ENCODE peak calls at places on chromosomes 12 and 14, in ten cellular contexts. V is stomach, D is fibroblast of lung, B is dorsolateral prefrontal cortex, Z is A673, A is H1, F is A549, R is GM23338, T is ovary, X is left ventricle myocardium inferior. J is an unnamed sample.

GRCh38 chr12:85277900-85278597 is 2.0 kb upstream of the ALX1 start:
- DNase-seq in F (no peak), R (peak; percentile 72), X (no peak), A (no peak), T (no peak), D (peak; percentile 0), Z (no peak), B (no peak), V (no peak), J (peak; percentile 22)

GRCh38 chr14:68630611-68631013 is 162.3 kb downstream of the ZFP36L1 start:
- DNase-seq in Z (no peak), R (no peak), V (no peak), X (no peak), B (no peak), T (no peak), D (no peak), A (no peak), F (no peak), J (no peak)

GRCh38 chr14:99529899-99530298 is 48.7 kb downstream of the CCNK start:
- DNase-seq in F (no peak), X (no peak), V (no peak), Z (no peak), R (no peak), T (no peak), D (peak; percentile 38), A (no peak), B (no peak), J (peak; percentile 15)

GRCh38 chr12:92505373-92506340 is 197.1 kb upstream of the PLEKHG7 start:
- DNase-seq in T (peak; percentile 88), B (no peak), A (no peak), D (peak; percentile 9), V (peak; percentile 60), F (no peak), Z (no peak), R (no peak), X (peak; percentile 78), J (peak; percentile 41)

GRCh38 chr14:89504602-89505320 is 87.7 kb upstream of the FOXN3 start:
- DNase-seq in T (no peak), V (no peak), D (peak; percentile 90), R (no peak), F (no peak), A (no peak), Z (no peak), X (no peak), B (no peak), J (peak; percentile 82)

GRCh38 chr12:99809921-99810320 is 162.4 kb downstream of the GARIN6 start:
- DNase-seq in B (no peak), D (no peak), T (no peak), V (no peak), F (no peak), R (no peak), A (no peak), X (no peak), Z (no peak), J (no peak)

GRCh38 chr14:71116206-71117122 is 209.2 kb downstream of the PCNX1 start:
- DNase-seq in A (no peak), X (no peak), R (no peak), F (no peak), B (no peak), Z (no peak), T (no peak), V (no peak), D (no peak), J (no peak)

GRCh38 chr12:2052861-2053674 is at the start of gene CACNA1C:
- DNase-seq in F (peak; percentile 30), B (peak; percentile 59), R (peak; percentile 71), T (peak; percentile 72), X (peak; percentile 66), V (peak; percentile 34), A (no peak), D (peak; percentile 64), Z (peak; percentile 71), J (peak; percentile 52)

GRCh38 chr14:51939727-51940126 is 49.6 kb upstream of the RTRAF start:
- DNase-seq in D (peak; percentile 19), X (no peak), B (no peak), Z (peak; percentile 89), V (no peak), T (no peak), F (no peak), R (no peak), A (no peak), J (no peak)

GRCh38 chr12:2057041-2057792 is 4.4 kb downstream of the CACNA1C start:
- DNase-seq in R (peak; percentile 97), D (peak; percentile 56), F (peak; percentile 49), B (no peak), T (peak; percentile 62), Z (peak; percentile 82), V (peak; percentile 60), A (peak; percentile 73), X (peak; percentile 58), J (peak; percentile 56)

GRCh38 chr12:15924956-15925355 is 13.8 kb downstream of the DERA start:
- DNase-seq in Z (no peak), F (no peak), X (no peak), T (no peak), A (no peak), R (no peak), D (no peak), V (no peak), B (no peak), J (no peak)

GRCh38 chr12:87280356-87280755 is 748.8 kb downstream of the C12orf50 start:
- DNase-seq in V (no peak), F (no peak), B (no peak), A (no peak), X (no peak), Z (no peak), T (no peak), D (no peak), R (no peak), J (no peak)

GRCh38 chr14:29222671-29223268 is 456.2 kb downstream of the FOXG1 start:
- DNase-seq in F (peak; percentile 41), V (no peak), D (peak; percentile 62), B (no peak), A (no peak), T (no peak), Z (peak; percentile 57), X (no peak), R (peak; percentile 51), J (peak; percentile 73)

GRCh38 chr14:100537701-100538565 is 49.3 kb downstream of the BEGAIN start:
- DNase-seq in X (peak; percentile 13), T (peak; percentile 24), F (no peak), Z (no peak), A (no peak), R (peak; percentile 52), B (peak; percentile 79), D (no peak), V (no peak), J (no peak)

DNA sequence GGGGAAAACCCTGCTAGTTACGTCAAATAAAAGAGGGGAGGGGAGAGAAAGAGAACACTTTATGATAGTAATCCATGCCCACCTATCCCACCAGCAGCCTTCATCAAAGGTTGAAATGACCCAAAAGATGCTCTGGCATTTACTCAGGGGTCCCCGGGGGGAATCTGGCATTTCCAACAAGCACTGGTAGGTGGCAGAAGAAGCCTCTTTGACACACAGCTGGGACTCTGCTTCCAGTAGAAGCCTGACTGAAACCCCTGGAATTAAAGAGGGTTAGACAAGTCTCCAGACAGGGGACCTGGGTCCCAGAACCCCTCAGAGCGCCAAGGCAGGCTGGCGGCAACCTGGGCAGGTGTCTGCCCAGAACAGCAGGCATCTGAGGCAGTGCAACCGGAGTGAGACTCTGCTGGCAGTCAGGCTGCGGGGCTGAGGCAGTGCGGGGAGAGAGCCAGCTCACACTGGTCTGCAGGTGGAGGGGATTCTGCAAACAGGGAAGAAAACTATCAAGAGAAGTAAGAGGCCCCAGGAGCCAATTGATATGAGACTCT is 85.0 kb upstream of the CAPRIN2 start:
- DNase-seq in X (no peak), D (no peak), A (no peak), T (no peak), F (no peak), B (no peak), R (no peak), Z (no peak), V (no peak), J (no peak)
- H3K4me3 ChIP-seq in X (no peak overlapping the region), D (no peak overlapping the region), A (no peak overlapping the region), T (no peak overlapping the region), F (no peak overlapping the region), B (no peak overlapping the region), R (no peak overlapping the region), Z (no peak overlapping the region), V (no peak overlapping the region), J (no peak overlapping the region)

GRCh38 chr12:112294793-112295192 is 87.4 kb downstream of the HECTD4 start:
- DNase-seq in V (no peak), D (no peak), R (no peak), X (no peak), F (peak; percentile 44), T (no peak), B (no peak), Z (peak; percentile 32), A (no peak), J (peak; percentile 15)
- TF ChIP-seq CTCF in V (no peak), D (peak; percentile 27), R (peak; percentile 39), X (peak; percentile 10), F (no peak), T (no peak), B (no peak), Z (peak; percentile 44), A (no peak), J (peak; percentile 22)

DNA sequence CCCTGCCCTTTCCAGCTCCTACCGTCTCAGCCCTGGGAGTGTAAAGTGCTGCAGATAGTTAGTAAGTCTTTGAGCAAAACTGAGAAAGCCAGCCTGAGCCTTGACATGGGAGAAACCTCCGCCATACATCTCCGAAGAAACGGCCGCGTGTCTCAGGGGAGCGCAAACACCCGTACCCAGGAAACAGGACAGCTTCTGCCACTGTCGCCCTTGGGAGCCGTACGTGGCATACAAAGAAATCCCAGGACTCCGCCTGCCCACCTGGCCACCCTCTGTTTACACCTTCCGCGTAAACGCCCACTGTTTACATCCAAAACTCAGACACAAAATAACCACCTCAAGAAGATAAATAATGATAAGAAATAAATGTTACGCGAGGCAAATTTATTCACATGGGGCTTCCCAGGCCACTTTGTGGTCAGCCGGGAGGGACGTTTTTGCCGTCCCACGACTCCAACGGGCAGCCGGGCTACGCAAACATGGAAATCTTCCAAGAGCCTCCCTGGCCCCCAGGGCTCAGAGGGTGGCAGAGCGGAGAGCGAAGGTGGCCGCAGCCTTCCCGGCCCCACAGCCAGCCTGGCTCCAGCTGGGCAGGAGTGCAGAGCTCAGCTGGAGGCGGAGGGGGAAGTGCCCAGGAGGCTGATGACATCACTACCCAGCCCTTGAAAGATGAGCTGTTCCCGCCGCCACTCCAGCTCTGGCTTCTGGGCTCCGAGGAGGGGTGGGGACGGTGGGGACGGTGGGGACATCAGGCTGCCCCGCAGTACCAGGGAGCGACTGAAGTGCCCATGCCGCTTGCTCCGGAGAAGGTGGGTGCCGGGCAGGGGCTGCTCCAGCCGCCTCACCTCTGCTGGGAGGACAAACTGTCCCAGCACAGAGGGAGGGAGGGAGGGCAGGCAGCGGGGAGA is at the start of gene BDKRB2:
- DNase-seq in B (peak; percentile 73), X (peak; percentile 44), R (peak; percentile 86), F (peak; percentile 76), D (peak; percentile 79), T (peak; percentile 57), A (peak; percentile 17), V (peak; percentile 72), Z (peak; percentile 82), J (peak; percentile 67)
- H3K4me3 ChIP-seq in B (peak within 1 kb of the TSS; percentile 63), X (peak within 1 kb of the TSS; percentile 59), R (peak within 1 kb of the TSS; percentile 63), F (peak within 1 kb of the TSS; percentile 76), D (peak within 1 kb of the TSS; percentile 31), T (peak within 1 kb of the TSS; percentile 38), A (peak within 1 kb of the TSS; percentile 25), V (peak within 1 kb of the TSS; percentile 43), Z (peak within 1 kb of the TSS; percentile 43), J (peak within 1 kb of the TSS; percentile 50)

DNA sequence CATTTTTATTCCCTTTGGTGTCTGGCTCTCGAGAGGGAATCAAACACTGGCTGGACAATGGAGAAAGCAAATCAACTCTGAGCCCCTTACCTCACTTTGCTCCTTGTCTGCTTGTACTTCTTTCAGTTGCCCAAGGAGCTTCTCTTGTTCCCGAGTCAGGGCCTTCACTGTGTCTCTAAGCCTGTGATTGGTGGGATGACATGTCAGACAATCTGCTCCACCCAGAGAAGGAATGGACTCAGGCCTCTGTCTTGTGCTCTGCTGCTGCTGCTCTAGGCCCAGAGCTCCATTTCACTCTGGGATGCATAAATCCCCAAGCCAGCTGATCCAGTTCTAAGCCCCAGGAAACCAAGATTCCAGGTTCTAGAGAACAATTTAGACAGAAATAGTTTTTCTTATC is 7.6 kb downstream of the CALCOCO1 start:
- DNase-seq in Z (no peak), T (no peak), R (peak; percentile 69), F (peak; percentile 36), V (no peak), X (no peak), D (no peak), A (no peak), B (no peak), J (no peak)
- TF ChIP-seq CTCF in Z (no peak), T (no peak), R (no peak), F (no peak), V (no peak), X (no peak), D (no peak), A (no peak), B (no peak), J (no peak)

J was measured in astrocyte of the spinal cord.